ENCODE peak calls at places on chromosomes 13 and 19, in eight cellular contexts. One of them, this sample, is unnamed.

GRCh38 chr13:55653497-55653896 is 1487.2 kb upstream of the PRR20A start:
- DNase-seq in NCI-H510A treated with DMSO at 0.1 percent for 48 hours: no peak
- DNase-seq in hypothalamus: no peak
- DNase-seq in T follicular helper cell: no peak
- DNase-seq in NCI-H1092 treated with DMSO at 0.1 percent for 48 hours: no peak
- DNase-seq in NCI-H1930: no peak
- DNase-seq in effector CD4-positive, alpha-beta T cell: no peak
- DNase-seq in nephron progenitor cell: no peak
- DNase-seq in this sample: no peak

GRCh38 chr13:36685912-36686311 is 12.1 kb downstream of the SERTM1 start:
- DNase-seq in T follicular helper cell: no peak
- DNase-seq in hypothalamus: no peak
- DNase-seq in NCI-H510A treated with DMSO at 0.1 percent for 48 hours: no peak
- DNase-seq in NCI-H1930: no peak
- DNase-seq in effector CD4-positive, alpha-beta T cell: no peak
- DNase-seq in nephron progenitor cell: no peak
- DNase-seq in NCI-H1092 treated with DMSO at 0.1 percent for 48 hours: no peak
- DNase-seq in this sample: no peak

GRCh38 chr19:49430678-49431329 is 5.6 kb downstream of the GFY start:
- DNase-seq in NCI-H1092 treated with DMSO at 0.1 percent for 48 hours: no peak
- DNase-seq in nephron progenitor cell: no peak
- DNase-seq in NCI-H1930: no peak
- DNase-seq in hypothalamus: no peak
- DNase-seq in T follicular helper cell: no peak
- DNase-seq in effector CD4-positive, alpha-beta T cell: no peak
- DNase-seq in NCI-H510A treated with DMSO at 0.1 percent for 48 hours: no peak
- DNase-seq in this sample: no peak

GRCh38 chr19:28883241-28883693 is 329.7 kb downstream of the UQCRFS1 start:
- DNase-seq in effector CD4-positive, alpha-beta T cell: no peak
- DNase-seq in T follicular helper cell: no peak
- DNase-seq in NCI-H1092 treated with DMSO at 0.1 percent for 48 hours: no peak
- DNase-seq in hypothalamus: no peak
- DNase-seq in NCI-H1930: no peak
- DNase-seq in nephron progenitor cell: no peak
- DNase-seq in NCI-H510A treated with DMSO at 0.1 percent for 48 hours: no peak
- DNase-seq in this sample: no peak

GRCh38 chr13:49759503-49759902 is 33.0 kb downstream of the KPNA3 start:
- DNase-seq in hypothalamus: no peak
- DNase-seq in T follicular helper cell: no peak
- DNase-seq in NCI-H1092 treated with DMSO at 0.1 percent for 48 hours: no peak
- DNase-seq in NCI-H1930: no peak
- DNase-seq in NCI-H510A treated with DMSO at 0.1 percent for 48 hours: no peak
- DNase-seq in effector CD4-positive, alpha-beta T cell: no peak
- DNase-seq in nephron progenitor cell: no peak
- DNase-seq in this sample: no peak

GRCh38 chr19:38596057-38596981 is 21.4 kb downstream of the MAP4K1 start:
- DNase-seq in T follicular helper cell: no peak
- DNase-seq in hypothalamus: no peak
- DNase-seq in NCI-H1930: peak
- DNase-seq in nephron progenitor cell: peak
- DNase-seq in NCI-H510A treated with DMSO at 0.1 percent for 48 hours: no peak
- DNase-seq in effector CD4-positive, alpha-beta T cell: no peak
- DNase-seq in NCI-H1092 treated with DMSO at 0.1 percent for 48 hours: no peak
- DNase-seq in this sample: no peak

GRCh38 chr13:38951525-38952313 is 38.9 kb downstream of the STOML3 start:
- DNase-seq in T follicular helper cell: no peak
- DNase-seq in effector CD4-positive, alpha-beta T cell: no peak
- DNase-seq in hypothalamus: no peak
- DNase-seq in NCI-H510A treated with DMSO at 0.1 percent for 48 hours: no peak
- DNase-seq in NCI-H1092 treated with DMSO at 0.1 percent for 48 hours: no peak
- DNase-seq in NCI-H1930: no peak
- DNase-seq in nephron progenitor cell: no peak
- DNase-seq in this sample: no peak

GRCh38 chr13:28355822-28356371 is 139.0 kb downstream of the FLT1 start:
- DNase-seq in effector CD4-positive, alpha-beta T cell: no peak
- DNase-seq in NCI-H1930: no peak
- DNase-seq in nephron progenitor cell: no peak
- DNase-seq in NCI-H510A treated with DMSO at 0.1 percent for 48 hours: no peak
- DNase-seq in NCI-H1092 treated with DMSO at 0.1 percent for 48 hours: no peak
- DNase-seq in hypothalamus: no peak
- DNase-seq in T follicular helper cell: no peak
- DNase-seq in this sample: no peak

GRCh38 chr19:39110263-39110967 is 15.2 kb upstream of the PAK4 start:
- DNase-seq in hypothalamus: no peak
- DNase-seq in NCI-H1092 treated with DMSO at 0.1 percent for 48 hours: peak
- DNase-seq in T follicular helper cell: peak
- DNase-seq in NCI-H1930: no peak
- DNase-seq in effector CD4-positive, alpha-beta T cell: peak
- DNase-seq in nephron progenitor cell: peak
- DNase-seq in NCI-H510A treated with DMSO at 0.1 percent for 48 hours: peak
- DNase-seq in this sample: peak

GRCh38 chr13:20477394-20477793 is 48.3 kb downstream of the CRYL1 start:
- DNase-seq in T follicular helper cell: no peak
- DNase-seq in hypothalamus: no peak
- DNase-seq in nephron progenitor cell: no peak
- DNase-seq in NCI-H1930: no peak
- DNase-seq in effector CD4-positive, alpha-beta T cell: no peak
- DNase-seq in NCI-H1092 treated with DMSO at 0.1 percent for 48 hours: no peak
- DNase-seq in NCI-H510A treated with DMSO at 0.1 percent for 48 hours: no peak
- DNase-seq in this sample: no peak

GRCh38 chr13:23567792-23568480 is 2.3 kb upstream of the TNFRSF19 start:
- DNase-seq in T follicular helper cell: no peak
- DNase-seq in NCI-H1092 treated with DMSO at 0.1 percent for 48 hours: no peak
- DNase-seq in nephron progenitor cell: peak
- DNase-seq in effector CD4-positive, alpha-beta T cell: no peak
- DNase-seq in NCI-H1930: no peak
- DNase-seq in hypothalamus: no peak
- DNase-seq in NCI-H510A treated with DMSO at 0.1 percent for 48 hours: no peak
- DNase-seq in this sample: no peak

GRCh38 chr19:7356899-7357627 is 8.3 kb downstream of the ARHGEF18 start:
- DNase-seq in nephron progenitor cell: no peak
- DNase-seq in NCI-H1092 treated with DMSO at 0.1 percent for 48 hours: no peak
- DNase-seq in T follicular helper cell: no peak
- DNase-seq in NCI-H1930: no peak
- DNase-seq in hypothalamus: no peak
- DNase-seq in effector CD4-positive, alpha-beta T cell: no peak
- DNase-seq in NCI-H510A treated with DMSO at 0.1 percent for 48 hours: no peak
- DNase-seq in this sample: no peak

GRCh38 chr13:110354209-110354627 is 47.1 kb downstream of the COL4A2 start:
- DNase-seq in NCI-H1930: no peak
- DNase-seq in effector CD4-positive, alpha-beta T cell: no peak
- DNase-seq in hypothalamus: no peak
- DNase-seq in NCI-H510A treated with DMSO at 0.1 percent for 48 hours: no peak
- DNase-seq in T follicular helper cell: no peak
- DNase-seq in NCI-H1092 treated with DMSO at 0.1 percent for 48 hours: no peak
- DNase-seq in nephron progenitor cell: no peak
- DNase-seq in this sample: no peak

GRCh38 chr13:105410602-105411001 is 1124.9 kb downstream of the EFNB2 start:
- DNase-seq in T follicular helper cell: no peak
- DNase-seq in NCI-H1930: no peak
- DNase-seq in hypothalamus: peak
- DNase-seq in nephron progenitor cell: peak
- DNase-seq in NCI-H510A treated with DMSO at 0.1 percent for 48 hours: no peak
- DNase-seq in effector CD4-positive, alpha-beta T cell: no peak
- DNase-seq in NCI-H1092 treated with DMSO at 0.1 percent for 48 hours: peak
- DNase-seq in this sample: peak

GRCh38 chr19:55676384-55676783 is 1.4 kb downstream of the EPN1 start:
- DNase-seq in nephron progenitor cell: no peak
- DNase-seq in effector CD4-positive, alpha-beta T cell: no peak
- DNase-seq in T follicular helper cell: no peak
- DNase-seq in hypothalamus: no peak
- DNase-seq in NCI-H1930: no peak
- DNase-seq in NCI-H1092 treated with DMSO at 0.1 percent for 48 hours: no peak
- DNase-seq in NCI-H510A treated with DMSO at 0.1 percent for 48 hours: no peak
- DNase-seq in this sample: no peak

GRCh38 chr19:46035986-46036744 is 4.6 kb downstream of the IGFL4 start:
- DNase-seq in NCI-H1092 treated with DMSO at 0.1 percent for 48 hours: no peak
- DNase-seq in NCI-H510A treated with DMSO at 0.1 percent for 48 hours: no peak
- DNase-seq in effector CD4-positive, alpha-beta T cell: no peak
- DNase-seq in nephron progenitor cell: no peak
- DNase-seq in hypothalamus: no peak
- DNase-seq in T follicular helper cell: no peak
- DNase-seq in NCI-H1930: no peak
- DNase-seq in this sample: no peak

GRCh38 chr13:32228330-32229041 is 86.7 kb downstream of the ZAR1L start:
- DNase-seq in hypothalamus: no peak
- DNase-seq in nephron progenitor cell: no peak
- DNase-seq in T follicular helper cell: no peak
- DNase-seq in NCI-H510A treated with DMSO at 0.1 percent for 48 hours: peak
- DNase-seq in effector CD4-positive, alpha-beta T cell: no peak
- DNase-seq in NCI-H1930: peak
- DNase-seq in NCI-H1092 treated with DMSO at 0.1 percent for 48 hours: peak
- DNase-seq in this sample: no peak

GRCh38 chr13:71137106-71137505 is 729.9 kb downstream of the DACH1 start:
- DNase-seq in nephron progenitor cell: no peak
- DNase-seq in hypothalamus: no peak
- DNase-seq in effector CD4-positive, alpha-beta T cell: no peak
- DNase-seq in NCI-H1930: no peak
- DNase-seq in NCI-H1092 treated with DMSO at 0.1 percent for 48 hours: no peak
- DNase-seq in NCI-H510A treated with DMSO at 0.1 percent for 48 hours: no peak
- DNase-seq in T follicular helper cell: no peak
- DNase-seq in this sample: no peak

GRCh38 chr13:112220925-112221324 is 154.0 kb downstream of the SOX1 start:
- DNase-seq in nephron progenitor cell: no peak
- DNase-seq in effector CD4-positive, alpha-beta T cell: no peak
- DNase-seq in T follicular helper cell: no peak
- DNase-seq in hypothalamus: no peak
- DNase-seq in NCI-H510A treated with DMSO at 0.1 percent for 48 hours: no peak
- DNase-seq in NCI-H1930: no peak
- DNase-seq in NCI-H1092 treated with DMSO at 0.1 percent for 48 hours: no peak
- DNase-seq in this sample: no peak

GRCh38 chr13:33258437-33259193 is 26.9 kb downstream of the STARD13 start:
- DNase-seq in NCI-H1930: no peak
- DNase-seq in effector CD4-positive, alpha-beta T cell: no peak
- DNase-seq in NCI-H1092 treated with DMSO at 0.1 percent for 48 hours: no peak
- DNase-seq in nephron progenitor cell: no peak
- DNase-seq in NCI-H510A treated with DMSO at 0.1 percent for 48 hours: no peak
- DNase-seq in T follicular helper cell: no peak
- DNase-seq in hypothalamus: no peak
- DNase-seq in this sample: no peak

GRCh38 chr19:30305346-30306060 is 66.7 kb upstream of the ZNF536 start:
- DNase-seq in NCI-H1092 treated with DMSO at 0.1 percent for 48 hours: no peak
- DNase-seq in nephron progenitor cell: no peak
- DNase-seq in T follicular helper cell: no peak
- DNase-seq in NCI-H1930: no peak
- DNase-seq in hypothalamus: no peak
- DNase-seq in effector CD4-positive, alpha-beta T cell: no peak
- DNase-seq in NCI-H510A treated with DMSO at 0.1 percent for 48 hours: no peak
- DNase-seq in this sample: no peak

GRCh38 chr19:35868823-35869326 is 501 bp downstream of the APLP1 start:
- DNase-seq in NCI-H1930: no peak
- DNase-seq in T follicular helper cell: no peak
- DNase-seq in nephron progenitor cell: no peak
- DNase-seq in hypothalamus: no peak
- DNase-seq in NCI-H510A treated with DMSO at 0.1 percent for 48 hours: no peak
- DNase-seq in effector CD4-positive, alpha-beta T cell: no peak
- DNase-seq in NCI-H1092 treated with DMSO at 0.1 percent for 48 hours: no peak
- DNase-seq in this sample: no peak

GRCh38 chr13:38334845-38335244 is 14.8 kb upstream of the UFM1 start:
- DNase-seq in hypothalamus: no peak
- DNase-seq in NCI-H510A treated with DMSO at 0.1 percent for 48 hours: no peak
- DNase-seq in effector CD4-positive, alpha-beta T cell: no peak
- DNase-seq in NCI-H1930: no peak
- DNase-seq in T follicular helper cell: no peak
- DNase-seq in nephron progenitor cell: no peak
- DNase-seq in NCI-H1092 treated with DMSO at 0.1 percent for 48 hours: no peak
- DNase-seq in this sample: no peak

GRCh38 chr19:7637374-7638256 is 705 bp downstream of the STXBP2 start:
- DNase-seq in NCI-H1092 treated with DMSO at 0.1 percent for 48 hours: no peak
- DNase-seq in NCI-H1930: no peak
- DNase-seq in T follicular helper cell: no peak
- DNase-seq in hypothalamus: no peak
- DNase-seq in NCI-H510A treated with DMSO at 0.1 percent for 48 hours: no peak
- DNase-seq in effector CD4-positive, alpha-beta T cell: no peak
- DNase-seq in nephron progenitor cell: no peak
- DNase-seq in this sample: no peak

GRCh38 chr19:7381073-7381390 is 32.3 kb downstream of the ARHGEF18 start:
- DNase-seq in NCI-H1092 treated with DMSO at 0.1 percent for 48 hours: no peak
- DNase-seq in hypothalamus: no peak
- DNase-seq in nephron progenitor cell: no peak
- DNase-seq in NCI-H510A treated with DMSO at 0.1 percent for 48 hours: no peak
- DNase-seq in NCI-H1930: no peak
- DNase-seq in effector CD4-positive, alpha-beta T cell: no peak
- DNase-seq in T follicular helper cell: no peak
- DNase-seq in this sample: no peak

GRCh38 chr13:25860862-25861261 is 191.0 kb downstream of the SHISA2 start:
- DNase-seq in NCI-H1930: no peak
- DNase-seq in NCI-H510A treated with DMSO at 0.1 percent for 48 hours: no peak
- DNase-seq in T follicular helper cell: no peak
- DNase-seq in nephron progenitor cell: no peak
- DNase-seq in hypothalamus: no peak
- DNase-seq in effector CD4-positive, alpha-beta T cell: no peak
- DNase-seq in NCI-H1092 treated with DMSO at 0.1 percent for 48 hours: no peak
- DNase-seq in this sample: no peak

GRCh38 chr13:33409673-33410072 is 124.1 kb upstream of the STARD13 start:
- DNase-seq in nephron progenitor cell: no peak
- DNase-seq in T follicular helper cell: no peak
- DNase-seq in effector CD4-positive, alpha-beta T cell: no peak
- DNase-seq in NCI-H1092 treated with DMSO at 0.1 percent for 48 hours: no peak
- DNase-seq in hypothalamus: no peak
- DNase-seq in NCI-H510A treated with DMSO at 0.1 percent for 48 hours: no peak
- DNase-seq in NCI-H1930: no peak
- DNase-seq in this sample: no peak

GRCh38 chr13:89796196-89796595 is 1551.3 kb upstream of the MIR17HG start:
- DNase-seq in NCI-H1930: no peak
- DNase-seq in NCI-H510A treated with DMSO at 0.1 percent for 48 hours: no peak
- DNase-seq in NCI-H1092 treated with DMSO at 0.1 percent for 48 hours: no peak
- DNase-seq in hypothalamus: no peak
- DNase-seq in T follicular helper cell: no peak
- DNase-seq in nephron progenitor cell: no peak
- DNase-seq in effector CD4-positive, alpha-beta T cell: no peak
- DNase-seq in this sample: no peak

GRCh38 chr19:32392946-32393345 is 12.6 kb upstream of the DPY19L3 start:
- DNase-seq in effector CD4-positive, alpha-beta T cell: no peak
- DNase-seq in NCI-H510A treated with DMSO at 0.1 percent for 48 hours: no peak
- DNase-seq in nephron progenitor cell: no peak
- DNase-seq in NCI-H1930: no peak
- DNase-seq in T follicular helper cell: no peak
- DNase-seq in hypothalamus: no peak
- DNase-seq in NCI-H1092 treated with DMSO at 0.1 percent for 48 hours: no peak
- DNase-seq in this sample: no peak

GRCh38 chr19:33905937-33906577 is 109.4 kb downstream of the KCTD15 start:
- DNase-seq in effector CD4-positive, alpha-beta T cell: no peak
- DNase-seq in NCI-H1092 treated with DMSO at 0.1 percent for 48 hours: no peak
- DNase-seq in NCI-H510A treated with DMSO at 0.1 percent for 48 hours: no peak
- DNase-seq in NCI-H1930: no peak
- DNase-seq in hypothalamus: no peak
- DNase-seq in nephron progenitor cell: peak
- DNase-seq in T follicular helper cell: no peak
- DNase-seq in this sample: no peak

GRCh38 chr19:5225486-5226345 is 114.9 kb downstream of the PTPRS start:
- DNase-seq in T follicular helper cell: no peak
- DNase-seq in effector CD4-positive, alpha-beta T cell: no peak
- DNase-seq in NCI-H1930: no peak
- DNase-seq in NCI-H1092 treated with DMSO at 0.1 percent for 48 hours: peak
- DNase-seq in hypothalamus: no peak
- DNase-seq in nephron progenitor cell: peak
- DNase-seq in NCI-H510A treated with DMSO at 0.1 percent for 48 hours: peak
- DNase-seq in this sample: no peak

GRCh38 chr19:15028490-15028889 is 20.8 kb upstream of the CASP14 start:
- DNase-seq in nephron progenitor cell: no peak
- DNase-seq in NCI-H510A treated with DMSO at 0.1 percent for 48 hours: no peak
- DNase-seq in NCI-H1930: no peak
- DNase-seq in hypothalamus: no peak
- DNase-seq in T follicular helper cell: no peak
- DNase-seq in effector CD4-positive, alpha-beta T cell: no peak
- DNase-seq in NCI-H1092 treated with DMSO at 0.1 percent for 48 hours: no peak
- DNase-seq in this sample: no peak

GRCh38 chr19:12872941-12873890 is 8.0 kb downstream of the DNASE2 start:
- DNase-seq in effector CD4-positive, alpha-beta T cell: peak
- DNase-seq in T follicular helper cell: peak
- DNase-seq in NCI-H510A treated with DMSO at 0.1 percent for 48 hours: no peak
- DNase-seq in hypothalamus: no peak
- DNase-seq in NCI-H1092 treated with DMSO at 0.1 percent for 48 hours: no peak
- DNase-seq in nephron progenitor cell: peak
- DNase-seq in NCI-H1930: no peak
- DNase-seq in this sample: peak

GRCh38 chr19:15897738-15898276 is at the start of gene CYP4F2:
- DNase-seq in effector CD4-positive, alpha-beta T cell: no peak
- DNase-seq in hypothalamus: no peak
- DNase-seq in NCI-H510A treated with DMSO at 0.1 percent for 48 hours: no peak
- DNase-seq in NCI-H1930: no peak
- DNase-seq in nephron progenitor cell: no peak
- DNase-seq in T follicular helper cell: no peak
- DNase-seq in NCI-H1092 treated with DMSO at 0.1 percent for 48 hours: no peak
- DNase-seq in this sample: peak

This sample was measured in stimulated activated effector memory CD8-positive, alpha-beta T cell treated with anti-CD3 and anti-CD28 coated beads, Interleukin-12 subunit alpha, Interleukin-12 subunit beta, amount 100 ng/mL, for 72 hours.